ENCODE peak calls at places on chromosomes 4 and X, in six cellular contexts. B, U, T, M, F and Y are unnamed samples.

GRCh38 chr4:139704915-139705485 is 39.4 kb downstream of the MGST2 start:
- DNase-seq in B (no peak), U (no peak), T (peak), M (peak), F (no peak), Y (peak)

GRCh38 chrX:28303486-28303885 is 283.8 kb upstream of the IL1RAPL1 start:
- DNase-seq in B (no peak), U (no peak), T (no peak), M (no peak), F (peak), Y (no peak)

GRCh38 chrX:48794993-48795501 is 6.8 kb upstream of the HDAC6 start:
- DNase-seq in B (no peak), U (no peak), T (peak), M (peak), F (peak), Y (peak)

GRCh38 chr4:174591243-174592021 is 69.1 kb upstream of the HPGD start:
- DNase-seq in B (no peak), U (no peak), T (no peak), M (no peak), F (no peak), Y (no peak)

GRCh38 chrX:101442095-101442494 is 34.1 kb downstream of the HNRNPH2 start:
- DNase-seq in B (no peak), U (peak), T (no peak), M (no peak), F (no peak), Y (no peak)

GRCh38 chrX:55489315-55490009 is at the start of gene USP51:
- DNase-seq in B (peak), U (peak), T (peak), M (peak), F (peak), Y (no peak)

GRCh38 chrX:148448686-148449085 is 51.7 kb upstream of the AFF2 start:
- DNase-seq in B (no peak), U (no peak), T (no peak), M (no peak), F (no peak), Y (no peak)

GRCh38 chr4:17232575-17233253 is 279.2 kb downstream of the QDPR start:
- DNase-seq in B (no peak), U (peak), T (peak), M (peak), F (peak), Y (no peak)

GRCh38 chrX:148466292-148466691 is 34.1 kb upstream of the AFF2 start:
- DNase-seq in B (no peak), U (no peak), T (no peak), M (no peak), F (no peak), Y (peak)

GRCh38 chr4:169174247-169174646 is 96.5 kb downstream of the SH3RF1 start:
- DNase-seq in B (no peak), U (no peak), T (no peak), M (no peak), F (no peak), Y (no peak)

GRCh38 chr4:141702472-141703182 is 66.2 kb downstream of the IL15 start:
- DNase-seq in B (no peak), U (peak), T (peak), M (peak), F (peak), Y (no peak)

GRCh38 chr4:184019084-184019483 is 114.0 kb downstream of the STOX2 start:
- DNase-seq in B (no peak), U (no peak), T (peak), M (no peak), F (no peak), Y (peak)

GRCh38 chr4:24260133-24260532 is 324.2 kb downstream of the DHX15 start:
- DNase-seq in B (no peak), U (no peak), T (no peak), M (no peak), F (no peak), Y (no peak)

GRCh38 chrX:7108995-7109634 is 38.4 kb upstream of the STS start:
- DNase-seq in B (no peak), U (no peak), T (no peak), M (no peak), F (peak), Y (no peak)

GRCh38 chr4:3797831-3798500 is 31.8 kb downstream of the ADRA2C start:
- DNase-seq in B (peak), U (no peak), T (no peak), M (no peak), F (no peak), Y (no peak)

GRCh38 chr4:188015025-188015778 is 19.6 kb downstream of the ZFP42 start:
- DNase-seq in B (no peak), U (no peak), T (no peak), M (no peak), F (no peak), Y (peak)

GRCh38 chr4:57110635-57111546 is 706 bp upstream of the IGFBP7 start:
- DNase-seq in B (no peak), U (peak), T (peak), M (peak), F (peak), Y (peak)

GRCh38 chrX:75522565-75523411 is at the start of gene ZDHHC15:
- DNase-seq in B (peak), U (peak), T (no peak), M (peak), F (peak), Y (peak)

GRCh38 chrX:39757971-39758370 is 339.8 kb downstream of the BCOR start:
- DNase-seq in B (no peak), U (no peak), T (peak), M (no peak), F (no peak), Y (no peak)

GRCh38 chr4:10605746-10606482 is 78.7 kb downstream of the CLNK start:
- DNase-seq in B (no peak), U (no peak), T (peak), M (peak), F (no peak), Y (no peak)

GRCh38 chrX:107565916-107566602 is 62.3 kb upstream of the PRPS1 start:
- DNase-seq in B (no peak), U (peak), T (peak), M (peak), F (peak), Y (peak)

GRCh38 chr4:40946652-40947051 is 196.9 kb downstream of the NSUN7 start:
- DNase-seq in B (no peak), U (no peak), T (no peak), M (no peak), F (no peak), Y (no peak)

GRCh38 chrX:153873282-153874090 is 12.5 kb downstream of the L1CAM start:
- DNase-seq in B (no peak), U (no peak), T (no peak), M (no peak), F (peak), Y (no peak)

GRCh38 chr4:84631573-84631972 is 48.6 kb downstream of the CDS1 start:
- DNase-seq in B (no peak), U (no peak), T (no peak), M (no peak), F (no peak), Y (peak)

GRCh38 chr4:3514806-3515421 is 17.3 kb downstream of the LRPAP1 start:
- DNase-seq in B (no peak), U (no peak), T (no peak), M (no peak), F (peak), Y (no peak)

GRCh38 chrX:150200820-150201287 is 162.3 kb upstream of the MAMLD1 start:
- DNase-seq in B (peak), U (peak), T (peak), M (peak), F (no peak), Y (peak)

GRCh38 chr4:53537606-53538005 is 53.7 kb downstream of the LNX1 start:
- DNase-seq in B (no peak), U (peak), T (no peak), M (no peak), F (no peak), Y (no peak)

GRCh38 chrX:136953867-136954787 is 73.6 kb upstream of the RBMX start:
- DNase-seq in B (peak), U (peak), T (peak), M (peak), F (peak), Y (peak)

GRCh38 chrX:49761481-49761880 is 65.7 kb upstream of the PAGE1 start:
- DNase-seq in B (no peak), U (peak), T (peak), M (no peak), F (peak), Y (no peak)

GRCh38 chrX:48278958-48279357 is 23.8 kb downstream of the SSX1 start:
- DNase-seq in B (no peak), U (no peak), T (no peak), M (no peak), F (no peak), Y (no peak)

GRCh38 chr4:172750910-172751309 is 417.7 kb upstream of the GALNT7 start:
- DNase-seq in B (no peak), U (no peak), T (no peak), M (no peak), F (no peak), Y (no peak)

GRCh38 chr4:20839957-20840356 is 139.7 kb downstream of the PACRGL start:
- DNase-seq in B (no peak), U (no peak), T (peak), M (peak), F (no peak), Y (peak)

GRCh38 chr4:182141623-182142022 is 101.6 kb upstream of the TENM3 start:
- DNase-seq in B (no peak), U (no peak), T (no peak), M (no peak), F (no peak), Y (no peak)

GRCh38 chr4:182143822-182144620 is 99.2 kb upstream of the TENM3 start:
- DNase-seq in B (peak), U (peak), T (peak), M (peak), F (peak), Y (peak)

GRCh38 chr4:182142146-182143085 is 100.8 kb upstream of the TENM3 start:
- DNase-seq in B (no peak), U (peak), T (peak), M (no peak), F (peak), Y (peak)

GRCh38 chr4:182144621-182145359 is 98.4 kb upstream of the TENM3 start:
- DNase-seq in B (no peak), U (peak), T (peak), M (no peak), F (peak), Y (peak)

DNA sequence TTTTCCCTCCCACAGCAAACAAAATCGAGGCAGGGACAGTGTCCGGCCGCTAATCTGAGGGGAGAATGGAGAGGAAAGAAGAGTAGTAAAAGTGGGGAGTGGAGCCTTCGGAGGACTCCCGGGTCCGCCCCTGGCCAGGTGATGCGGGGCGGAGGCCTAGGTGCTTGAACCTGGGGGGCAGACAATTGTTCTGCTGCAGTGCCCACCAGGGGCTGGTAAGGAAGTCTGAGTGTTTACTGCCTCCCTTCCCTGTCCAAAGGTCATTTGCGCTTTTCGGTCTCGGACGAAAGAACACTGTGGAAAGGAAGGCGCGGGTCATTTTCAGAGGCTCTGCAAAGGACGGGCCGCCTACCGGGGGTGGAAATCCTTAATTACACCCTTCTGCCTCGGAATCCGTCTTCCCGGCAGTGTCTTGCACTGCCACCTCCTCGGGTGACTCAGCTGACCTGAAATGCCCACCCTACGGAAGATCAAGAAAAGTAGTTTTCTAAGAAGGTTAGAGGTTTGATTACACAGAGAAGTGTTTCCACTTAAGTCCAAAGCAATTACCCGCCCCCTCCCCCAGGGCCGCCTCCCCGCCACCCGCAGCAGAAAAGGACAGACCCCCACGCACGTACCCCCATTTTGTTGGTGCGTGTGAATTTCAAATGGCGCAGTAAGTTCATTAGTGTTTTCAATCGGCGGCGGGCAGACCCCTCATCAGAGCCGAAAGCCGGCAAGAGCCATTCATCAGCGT is 99.9 kb upstream of the TENM3 start:
- DNase-seq in B (no peak), U (peak), T (peak), M (no peak), F (peak), Y (peak)
- TF ChIP-seq CTCF in B (no peak), U (no peak), T (no peak), M (no peak), F (no peak), Y (no peak)

DNA sequence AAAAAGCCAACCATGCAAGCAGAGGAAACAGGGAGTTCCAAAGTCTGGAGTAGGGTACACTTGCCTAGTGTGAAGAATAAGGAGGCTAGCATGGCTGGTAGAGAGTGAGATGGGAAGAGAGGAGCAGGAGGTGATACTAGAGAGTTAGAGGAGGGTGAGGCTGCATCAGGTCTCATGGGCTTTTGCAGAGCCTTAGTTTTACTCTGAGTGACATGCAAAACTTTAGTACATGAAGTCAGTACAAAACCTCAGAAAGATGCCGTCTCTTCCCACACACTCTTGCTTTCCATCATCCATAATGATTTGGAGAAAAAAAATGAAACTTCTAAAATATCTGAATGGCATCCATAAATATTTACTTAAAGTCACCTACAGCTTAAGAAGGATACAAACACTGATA is 5.0 kb downstream of the OPRPN start:
- DNase-seq in B (no peak), U (no peak), T (no peak), M (no peak), F (no peak), Y (no peak)
- H3K27ac ChIP-seq in B (no peak), U (no peak), T (no peak), M (no peak), F (no peak), Y (no peak)

DNA sequence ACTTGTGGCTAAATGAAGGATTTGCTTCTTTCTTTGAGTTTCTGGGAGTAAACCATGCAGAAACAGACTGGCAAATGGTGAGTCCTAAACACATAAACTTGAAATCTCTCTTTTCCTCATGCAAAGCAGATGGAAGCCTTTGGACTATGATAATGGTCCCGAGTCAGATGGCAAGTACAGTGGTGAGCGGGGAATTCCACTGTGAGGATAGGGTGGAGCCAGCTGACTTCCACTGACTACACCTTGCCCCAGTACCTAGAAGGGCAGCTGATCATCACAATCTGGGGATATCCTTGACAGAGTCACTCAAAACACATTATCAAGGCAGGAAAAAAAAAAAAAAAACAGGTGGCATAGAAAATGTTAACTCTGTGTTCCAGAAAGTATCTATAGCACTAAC is 34.3 kb downstream of the ENPEP start:
- DNase-seq in B (peak), U (no peak), T (no peak), M (no peak), F (no peak), Y (no peak)
- TF ChIP-seq CTCF in B (no peak), U (no peak), T (no peak), M (no peak), F (no peak), Y (no peak)

DNA sequence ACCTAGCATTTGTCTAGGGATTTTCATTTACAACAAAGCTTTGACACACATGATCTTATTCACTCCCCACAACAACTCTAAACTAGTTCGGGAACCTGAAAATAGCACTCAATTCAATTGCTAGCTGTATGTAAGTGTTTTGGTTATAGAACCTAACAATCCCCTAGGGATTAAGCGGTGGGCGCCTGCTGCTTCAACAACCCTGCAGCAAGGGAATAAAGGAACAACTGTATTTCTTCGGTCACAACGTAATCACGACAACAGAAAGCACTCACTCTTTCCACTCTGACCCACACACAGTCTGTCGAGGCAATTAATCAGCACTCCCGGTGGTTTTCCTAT is 674 bp upstream of the DIAPH2 start:
- DNase-seq in B (no peak), U (no peak), T (no peak), M (no peak), F (no peak), Y (no peak)
- H3K27ac ChIP-seq in B (no peak), U (peak), T (no peak), M (no peak), F (no peak), Y (no peak)

GRCh38 chrX:135327299-135327698 is 18.0 kb downstream of the ETDC start:
- DNase-seq in B (no peak), U (peak), T (peak), M (peak), F (no peak), Y (peak)
- TF ChIP-seq CTCF in B (no peak), U (no peak), T (peak), M (peak), F (no peak), Y (no peak)